ENCODE peak calls at places on chromosomes 1 and 21, in five cellular contexts. S, C, F, B and Q are unnamed samples. For H3K4me1, the result is how much of the 10 kb centered on the place peaks cover.

GRCh38 chr1:173190101-173190895 is 16.8 kb downstream of the TNFSF4 start:
- DNase-seq in F (no peak), B (peak), S (peak), C (peak), Q (no peak)

GRCh38 chr1:241521718-241522117 is 2.2 kb upstream of the FH start:
- DNase-seq in F (no peak), C (no peak), S (no peak), B (no peak), Q (no peak)

GRCh38 chr1:154433161-154433681 is 28.1 kb downstream of the IL6R start:
- DNase-seq in B (no peak), F (peak), S (peak), C (peak), Q (no peak)

GRCh38 chr1:26037904-26038303 is 8.0 kb downstream of the SLC30A2 start:
- DNase-seq in C (no peak), B (no peak), S (no peak), F (no peak), Q (peak)

GRCh38 chr1:209335090-209335692 is 248.3 kb upstream of the CAMK1G start:
- DNase-seq in S (peak), B (peak), F (peak), C (no peak), Q (no peak)

GRCh38 chr1:222034790-222035189 is 292.9 kb upstream of the DUSP10 start:
- DNase-seq in B (no peak), C (no peak), F (no peak), S (no peak), Q (no peak)

GRCh38 chr1:207240325-207241095 is 81.0 kb upstream of the CD55 start:
- DNase-seq in S (no peak), F (no peak), C (peak), B (peak), Q (no peak)

GRCh38 chr1:228964178-228964819 is 229.0 kb downstream of the RHOU start:
- DNase-seq in C (no peak), B (peak), F (no peak), S (peak), Q (no peak)

GRCh38 chr21:38843806-38844479 is 38.2 kb downstream of the ETS2 start:
- DNase-seq in B (peak), S (no peak), F (no peak), C (peak), Q (peak)

GRCh38 chr21:45293214-45293725 is 5.6 kb upstream of the POFUT2 start:
- DNase-seq in C (no peak), S (peak), F (no peak), B (no peak), Q (peak)

GRCh38 chr21:37373539-37373938 is 7.0 kb downstream of the DYRK1A start:
- DNase-seq in S (no peak), F (no peak), B (no peak), C (no peak), Q (no peak)

GRCh38 chr1:210438928-210439841 is 110.5 kb downstream of the HHAT start:
- DNase-seq in S (peak), C (peak), B (peak), F (no peak), Q (peak)

GRCh38 chr1:200150721-200151120 is 123.2 kb downstream of the NR5A2 start:
- DNase-seq in C (peak), S (peak), F (no peak), B (no peak), Q (peak)

GRCh38 chr1:200143347-200143746 is 115.8 kb downstream of the NR5A2 start:
- DNase-seq in B (no peak), S (no peak), C (no peak), F (no peak), Q (no peak)

GRCh38 chr1:200147094-200147493 is 119.6 kb downstream of the NR5A2 start:
- DNase-seq in F (no peak), B (no peak), S (no peak), C (no peak), Q (no peak)

GRCh38 chr1:200147742-200148141 is 120.2 kb downstream of the NR5A2 start:
- DNase-seq in F (no peak), S (no peak), C (no peak), B (no peak), Q (no peak)

DNA sequence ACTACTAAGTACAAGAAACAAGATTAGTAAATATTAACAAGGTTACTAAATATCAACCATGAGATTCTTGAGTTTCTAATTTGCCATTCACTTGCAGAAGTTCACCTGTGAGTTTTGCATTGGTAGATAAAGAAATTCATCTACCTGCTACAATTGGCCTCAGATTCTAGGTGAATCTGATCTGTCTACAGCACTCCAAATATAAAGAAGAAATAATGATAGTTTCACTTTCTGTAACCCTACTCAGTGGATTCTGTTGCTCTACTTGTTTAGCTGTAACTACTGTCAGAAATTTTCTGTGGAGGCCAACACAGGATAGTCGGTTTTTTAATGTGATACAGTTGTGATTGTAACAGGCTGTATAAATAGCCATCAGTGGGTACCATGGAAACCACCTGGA is 118.6 kb downstream of the NR5A2 start:
- DNase-seq in S (no peak), C (no peak), F (no peak), B (no peak), Q (peak)
- H3K4me2 ChIP-seq in S (no peak), C (no peak), F (no peak), B (no peak), Q (no peak)

GRCh38 chr1:204104331-204105222 is 31.7 kb downstream of the SOX13 start:
- DNase-seq in S (peak), F (no peak), B (peak), C (peak), Q (peak)
- H3K4me1 ChIP-seq in S (under half), F (under half), B (half or more), C (under half), Q (under half)

DNA sequence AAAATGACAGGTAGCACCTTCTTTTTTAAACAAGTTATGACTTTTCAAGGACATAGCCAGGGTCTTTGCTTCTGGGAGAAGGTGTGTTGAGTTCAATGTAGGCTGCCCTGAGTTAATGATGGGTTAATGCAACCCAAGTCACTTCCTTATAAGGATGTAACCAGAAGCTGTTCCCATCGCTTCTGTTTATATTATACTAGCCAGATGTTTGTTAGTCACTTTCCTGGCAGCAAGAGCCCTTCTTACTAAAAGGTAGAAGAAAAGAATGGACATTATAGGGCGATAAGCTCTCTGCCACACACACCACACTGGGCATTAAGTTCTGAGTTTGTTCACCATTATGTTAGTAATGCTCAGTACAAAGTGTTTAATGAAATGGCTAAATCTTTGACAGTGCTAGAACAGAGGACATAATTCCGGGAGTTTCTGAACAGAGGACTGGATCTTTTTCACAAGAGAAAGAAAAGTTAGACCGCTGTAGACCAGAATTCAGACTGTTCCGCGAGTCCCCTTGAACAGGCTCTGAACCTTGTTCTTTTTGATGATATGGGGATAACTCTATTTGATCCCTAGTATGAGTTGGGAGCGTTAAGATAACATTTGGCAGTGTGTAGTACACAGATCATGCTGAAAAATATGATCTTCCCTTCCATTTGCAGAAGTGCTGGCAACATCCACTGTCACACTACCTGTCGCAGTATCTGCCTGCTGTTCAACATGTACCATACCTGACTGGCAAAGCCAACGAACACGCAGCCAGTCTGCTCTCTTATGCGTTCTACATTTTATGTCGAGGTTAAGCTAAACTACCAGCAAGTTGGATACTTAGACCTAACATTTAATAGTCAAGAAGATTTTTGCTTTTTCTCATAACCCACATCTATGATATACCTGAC is 41.0 kb downstream of the DEGS1 start:
- DNase-seq in C (peak), S (peak), F (no peak), B (peak), Q (peak)
- H3K4me2 ChIP-seq in C (no peak), S (no peak), F (no peak), B (peak), Q (no peak)

GRCh38 chr21:41168391-41169257 is 664 bp downstream of the BACE2 start:
- DNase-seq in F (no peak), C (peak), S (no peak), B (peak), Q (peak)

GRCh38 chr21:41169258-41169576 is 1.3 kb downstream of the BACE2 start:
- DNase-seq in S (no peak), F (no peak), C (no peak), B (no peak), Q (no peak)

GRCh38 chr21:41171210-41171609 is 3.2 kb downstream of the BACE2 start:
- DNase-seq in S (no peak), C (peak), F (no peak), B (peak), Q (peak)

GRCh38 chr21:41169701-41170100 is 1.7 kb downstream of the BACE2 start:
- DNase-seq in F (no peak), B (no peak), C (peak), S (no peak), Q (peak)

GRCh38 chr21:41170442-41170841 is 2.5 kb downstream of the BACE2 start:
- DNase-seq in F (peak), C (peak), B (peak), S (no peak), Q (peak)
- H3K4me1 ChIP-seq in F (under half), C (under half), B (under half), S (under half), Q (under half)

GRCh38 chr1:116916533-116917460 is 7.1 kb downstream of the PTGFRN start:
- DNase-seq in F (no peak), C (no peak), B (peak), S (no peak), Q (no peak)
- H3K4me2 ChIP-seq in F (no peak), C (peak), B (peak), S (no peak), Q (no peak)

GRCh38 chr1:117613969-117614865 is 8.4 kb downstream of the TENT5C start:
- DNase-seq in B (no peak), S (peak), C (no peak), F (no peak), Q (no peak)

GRCh38 chr1:117612517-117613248 is 6.8 kb downstream of the TENT5C start:
- DNase-seq in S (peak), B (no peak), F (no peak), C (peak), Q (peak)

GRCh38 chr1:117611894-117612481 is 6.1 kb downstream of the TENT5C start:
- DNase-seq in F (no peak), S (peak), C (no peak), B (no peak), Q (no peak)

GRCh38 chr1:117615474-117615873 is 9.6 kb downstream of the TENT5C start:
- DNase-seq in B (no peak), S (no peak), C (no peak), F (no peak), Q (no peak)

DNA sequence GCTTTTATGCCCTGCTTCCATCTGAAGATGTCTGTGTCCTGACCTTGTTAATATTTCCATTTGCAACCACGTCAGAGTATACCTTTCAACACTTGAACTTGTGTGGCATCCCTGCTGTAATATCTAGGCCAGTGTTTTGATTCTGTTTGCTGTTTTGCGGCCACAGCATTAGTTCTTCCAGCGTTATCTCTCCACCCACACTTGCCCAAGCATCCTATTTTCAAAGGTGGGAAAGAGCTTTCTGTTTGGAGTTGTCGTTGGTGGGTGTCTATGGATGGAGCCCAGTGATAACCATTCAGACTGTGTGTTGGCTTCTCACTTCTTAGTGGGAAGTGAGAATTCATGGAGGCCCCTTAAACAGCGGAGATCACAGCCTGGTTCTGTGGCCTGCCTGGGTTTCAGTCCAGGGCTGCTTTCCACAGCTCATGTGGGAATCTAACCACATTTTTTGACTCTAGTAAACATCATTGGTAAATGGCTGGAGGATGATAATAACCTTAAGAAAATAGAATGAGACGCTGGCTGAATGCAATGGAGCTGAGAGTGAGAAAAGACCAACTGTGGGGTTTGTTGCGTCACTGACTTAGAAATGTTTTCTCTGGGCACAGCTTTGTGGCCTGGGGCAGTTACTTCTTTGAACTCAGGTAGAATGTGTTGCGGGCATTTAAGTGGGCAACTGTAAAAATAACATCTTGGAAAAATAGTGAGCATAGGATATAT is 7.6 kb downstream of the TENT5C start:
- DNase-seq in C (no peak), B (no peak), S (peak), F (no peak), Q (no peak)
- H3K4me1 ChIP-seq in C (under half), B (under half), S (under half), F (under half), Q (under half)

GRCh38 chr1:65820983-65821382 is 28.3 kb downstream of the PDE4B start:
- DNase-seq in S (peak), B (no peak), F (no peak), C (peak), Q (peak)
- H3K4me2 ChIP-seq in S (peak), B (no peak), F (no peak), C (no peak), Q (peak)